ENCODE peak calls at places on chromosomes 3 and 15, in seven cellular contexts. One of them, this sample, is unnamed.

GRCh38 chr15:45664451-45664850 is 29.6 kb downstream of the SQOR start:
- DNase-seq in CD8-positive, alpha-beta T cell: no peak
- DNase-seq in EL: peak; percentile 9
- DNase-seq in AG04450: peak; percentile 45
- DNase-seq in prostate gland: no peak
- DNase-seq in HT1080: no peak
- DNase-seq in HCT116: no peak
- DNase-seq in this sample: no peak

GRCh38 chr3:190594171-190594570 is 80.3 kb downstream of the IL1RAP start:
- DNase-seq in HCT116: no peak
- DNase-seq in AG04450: no peak
- DNase-seq in prostate gland: no peak
- DNase-seq in EL: no peak
- DNase-seq in HT1080: no peak
- DNase-seq in CD8-positive, alpha-beta T cell: no peak
- DNase-seq in this sample: no peak

GRCh38 chr3:148631124-148631903 is 66.4 kb upstream of the AGTR1 start:
- DNase-seq in AG04450: no peak
- DNase-seq in HCT116: no peak
- DNase-seq in HT1080: no peak
- DNase-seq in EL: no peak
- DNase-seq in prostate gland: no peak
- DNase-seq in CD8-positive, alpha-beta T cell: no peak
- DNase-seq in this sample: no peak

GRCh38 chr3:14716593-14716992 is 41.7 kb downstream of the C3orf20 start:
- DNase-seq in AG04450: no peak
- DNase-seq in prostate gland: no peak
- DNase-seq in HCT116: no peak
- DNase-seq in CD8-positive, alpha-beta T cell: no peak
- DNase-seq in HT1080: no peak
- DNase-seq in EL: peak; percentile 45
- DNase-seq in this sample: peak; percentile 56

GRCh38 chr3:55947406-55947805 is 460.3 kb upstream of the WNT5A start:
- DNase-seq in CD8-positive, alpha-beta T cell: no peak
- DNase-seq in HT1080: no peak
- DNase-seq in HCT116: no peak
- DNase-seq in EL: no peak
- DNase-seq in prostate gland: no peak
- DNase-seq in AG04450: no peak
- DNase-seq in this sample: no peak

GRCh38 chr15:92343869-92344643 is 49.6 kb upstream of the ST8SIA2 start:
- DNase-seq in HT1080: no peak
- DNase-seq in HCT116: no peak
- DNase-seq in AG04450: no peak
- DNase-seq in prostate gland: peak; percentile 6
- DNase-seq in EL: no peak
- DNase-seq in CD8-positive, alpha-beta T cell: no peak
- DNase-seq in this sample: no peak

GRCh38 chr15:68315495-68316007 is 38.0 kb downstream of the FEM1B start:
- DNase-seq in HT1080: no peak
- DNase-seq in CD8-positive, alpha-beta T cell: no peak
- DNase-seq in AG04450: no peak
- DNase-seq in HCT116: no peak
- DNase-seq in prostate gland: no peak
- DNase-seq in EL: no peak
- DNase-seq in this sample: no peak

GRCh38 chr15:85706779-85707518 is 87.8 kb downstream of the KLHL25 start:
- DNase-seq in CD8-positive, alpha-beta T cell: no peak
- DNase-seq in prostate gland: no peak
- DNase-seq in AG04450: no peak
- DNase-seq in HT1080: peak; percentile 17
- DNase-seq in EL: peak; percentile 21
- DNase-seq in HCT116: no peak
- DNase-seq in this sample: no peak

GRCh38 chr3:190339130-190339529 is 16.9 kb upstream of the CLDN1 start:
- DNase-seq in EL: peak; percentile 65
- DNase-seq in prostate gland: no peak
- DNase-seq in AG04450: no peak
- DNase-seq in HT1080: peak; percentile 88
- DNase-seq in CD8-positive, alpha-beta T cell: no peak
- DNase-seq in HCT116: peak; percentile 18
- DNase-seq in this sample: peak; percentile 49

GRCh38 chr3:126927846-126928245 is 55.1 kb upstream of the PLXNA1 start:
- DNase-seq in HCT116: no peak
- DNase-seq in HT1080: peak; percentile 98
- DNase-seq in AG04450: no peak
- DNase-seq in CD8-positive, alpha-beta T cell: no peak
- DNase-seq in prostate gland: no peak
- DNase-seq in EL: peak; percentile 38
- DNase-seq in this sample: peak; percentile 25

GRCh38 chr3:148861277-148861869 is 3.7 kb upstream of the CPA3 start:
- DNase-seq in CD8-positive, alpha-beta T cell: no peak
- DNase-seq in prostate gland: no peak
- DNase-seq in AG04450: peak; percentile 11
- DNase-seq in HCT116: peak; percentile 40
- DNase-seq in HT1080: peak; percentile 53
- DNase-seq in EL: peak; percentile 71
- DNase-seq in this sample: peak; percentile 72

GRCh38 chr3:46931631-46932441 is 44.7 kb downstream of the CCDC12 start:
- DNase-seq in AG04450: no peak
- DNase-seq in HT1080: peak; percentile 50
- DNase-seq in CD8-positive, alpha-beta T cell: no peak
- DNase-seq in EL: peak; percentile 65
- DNase-seq in HCT116: no peak
- DNase-seq in prostate gland: no peak
- DNase-seq in this sample: peak; percentile 79

GRCh38 chr3:42501681-42502428 is 588 bp upstream of the VIPR1 start:
- DNase-seq in AG04450: no peak
- DNase-seq in CD8-positive, alpha-beta T cell: peak; percentile 21
- DNase-seq in EL: peak; percentile 43
- DNase-seq in HCT116: no peak
- DNase-seq in HT1080: no peak
- DNase-seq in prostate gland: peak; percentile 76
- DNase-seq in this sample: peak; percentile 65

GRCh38 chr3:140273542-140274195 is 338.7 kb downstream of the CLSTN2 start:
- DNase-seq in AG04450: no peak
- DNase-seq in EL: no peak
- DNase-seq in HT1080: peak; percentile 44
- DNase-seq in CD8-positive, alpha-beta T cell: no peak
- DNase-seq in prostate gland: no peak
- DNase-seq in HCT116: no peak
- DNase-seq in this sample: no peak

GRCh38 chr3:69541823-69542264 is 156.0 kb upstream of the FRMD4B start:
- DNase-seq in EL: no peak
- DNase-seq in HT1080: peak; percentile 32
- DNase-seq in AG04450: no peak
- DNase-seq in CD8-positive, alpha-beta T cell: no peak
- DNase-seq in prostate gland: no peak
- DNase-seq in HCT116: no peak
- DNase-seq in this sample: no peak

GRCh38 chr3:157110761-157111238 is 49.1 kb downstream of the CCNL1 start:
- DNase-seq in prostate gland: no peak
- DNase-seq in CD8-positive, alpha-beta T cell: no peak
- DNase-seq in AG04450: no peak
- DNase-seq in HCT116: no peak
- DNase-seq in EL: no peak
- DNase-seq in HT1080: no peak
- DNase-seq in this sample: no peak

GRCh38 chr15:26771917-26772587 is 814 bp downstream of the GABRB3 start:
- DNase-seq in AG04450: no peak
- DNase-seq in HT1080: no peak
- DNase-seq in CD8-positive, alpha-beta T cell: no peak
- DNase-seq in prostate gland: no peak
- DNase-seq in HCT116: no peak
- DNase-seq in EL: no peak
- DNase-seq in this sample: no peak

GRCh38 chr15:48005921-48006541 is 114.8 kb upstream of the SLC24A5 start:
- DNase-seq in EL: peak; percentile 4
- DNase-seq in CD8-positive, alpha-beta T cell: no peak
- DNase-seq in HCT116: no peak
- DNase-seq in HT1080: no peak
- DNase-seq in prostate gland: no peak
- DNase-seq in AG04450: no peak
- DNase-seq in this sample: no peak

GRCh38 chr3:26145769-26146168 is 355.9 kb downstream of the OXSM start:
- DNase-seq in HT1080: no peak
- DNase-seq in EL: no peak
- DNase-seq in HCT116: no peak
- DNase-seq in CD8-positive, alpha-beta T cell: no peak
- DNase-seq in AG04450: no peak
- DNase-seq in prostate gland: no peak
- DNase-seq in this sample: no peak

GRCh38 chr3:101038393-101038792 is 45.2 kb upstream of the ABI3BP start:
- DNase-seq in EL: peak; percentile 16
- DNase-seq in HT1080: no peak
- DNase-seq in AG04450: no peak
- DNase-seq in prostate gland: no peak
- DNase-seq in HCT116: no peak
- DNase-seq in CD8-positive, alpha-beta T cell: no peak
- DNase-seq in this sample: no peak

GRCh38 chr15:31128919-31129768 is 27.6 kb upstream of the TRPM1 start:
- DNase-seq in HCT116: no peak
- DNase-seq in AG04450: peak; percentile 20
- DNase-seq in HT1080: peak; percentile 43
- DNase-seq in prostate gland: peak; percentile 75
- DNase-seq in CD8-positive, alpha-beta T cell: peak; percentile 59
- DNase-seq in EL: peak; percentile 66
- DNase-seq in this sample: peak; percentile 58

GRCh38 chr15:98025237-98025636 is 64.7 kb downstream of the ARRDC4 start:
- DNase-seq in HCT116: no peak
- DNase-seq in prostate gland: no peak
- DNase-seq in HT1080: peak; percentile 74
- DNase-seq in EL: peak; percentile 69
- DNase-seq in CD8-positive, alpha-beta T cell: no peak
- DNase-seq in AG04450: no peak
- DNase-seq in this sample: peak; percentile 64